ENCODE peak calls at places on chromosomes 5 and 9, in seven cellular contexts. Z is pancreas, O is endothelial cell, A is NCI-H460, C is NCI-H774, G is brain microvascular endothelial cell, N is cerebellar cortex. E is an unnamed sample.
A peak's percentile ranks its signal among the peaks of the same experiment; 100 is the strongest.

GRCh38 chr9:98218562-98219363 is 26.3 kb upstream of the CORO2A start:
- DNase-seq in Z (no peak), O (no peak), A (no peak), C (no peak), G (no peak), N (no peak), E (no peak)

GRCh38 chr9:131394464-131395026 is 659 bp downstream of the PRRC2B start:
- DNase-seq in Z (peak; percentile 69), O (peak; percentile 49), A (no peak), C (peak; percentile 35), G (no peak), N (no peak), E (peak; percentile 41)

GRCh38 chr5:10103098-10103497 is 146.6 kb downstream of the ATPSCKMT start:
- DNase-seq in Z (no peak), O (no peak), A (no peak), C (no peak), G (no peak), N (no peak), E (no peak)

GRCh38 chr5:180340856-180341255 is 12.3 kb downstream of the GFPT2 start:
- DNase-seq in Z (no peak), O (no peak), A (no peak), C (no peak), G (no peak), N (no peak), E (no peak)

GRCh38 chr9:129430940-129431693 is 189.8 kb downstream of the C9orf50 start:
- DNase-seq in Z (no peak), O (no peak), A (no peak), C (no peak), G (no peak), N (no peak), E (no peak)

GRCh38 chr9:2597483-2597882 is 24.1 kb upstream of the VLDLR start:
- DNase-seq in Z (no peak), O (no peak), A (no peak), C (no peak), G (no peak), N (no peak), E (no peak)

GRCh38 chr5:62948294-62948693 is 369.7 kb downstream of the LRRC70 start:
- DNase-seq in Z (no peak), O (no peak), A (no peak), C (no peak), G (no peak), N (no peak), E (no peak)

GRCh38 chr9:79611091-79611614 is 39.4 kb downstream of the TLE4 start:
- DNase-seq in Z (no peak), O (no peak), A (peak; percentile 20), C (no peak), G (peak; percentile 81), N (peak; percentile 76), E (no peak)

GRCh38 chr9:89951671-89952070 is 346.9 kb downstream of the GADD45G start:
- DNase-seq in Z (no peak), O (no peak), A (no peak), C (no peak), G (no peak), N (no peak), E (no peak)

GRCh38 chr9:123550797-123551196 is 194.8 kb downstream of the CRB2 start:
- DNase-seq in Z (no peak), O (no peak), A (no peak), C (no peak), G (no peak), N (no peak), E (no peak)

E was measured in effector memory CD8-positive, alpha-beta T cell.